ENCODE peak calls at places on chromosomes 3 and 15, in eight cellular contexts. One of them, this sample, is unnamed.

GRCh38 chr15:75775296-75776074 is 62.8 kb upstream of the CSPG4 start:
- DNase-seq in ureter: peak; percentile 37
- DNase-seq in HFFc6: no peak
- DNase-seq in skeletal muscle cell: no peak
- DNase-seq in NCI-H1105: no peak
- DNase-seq in ACHN: peak; percentile 13
- DNase-seq in nephron progenitor cell: no peak
- DNase-seq in hepatocyte: no peak
- DNase-seq in this sample: no peak

GRCh38 chr15:79171320-79172031 is 80.9 kb upstream of the RASGRF1 start:
- DNase-seq in skeletal muscle cell: no peak
- DNase-seq in NCI-H1105: no peak
- DNase-seq in nephron progenitor cell: no peak
- DNase-seq in hepatocyte: no peak
- DNase-seq in ACHN: no peak
- DNase-seq in HFFc6: no peak
- DNase-seq in ureter: peak; percentile 14
- DNase-seq in this sample: no peak

GRCh38 chr15:81357178-81357686 is 16.8 kb downstream of the TMC3 start:
- DNase-seq in ACHN: no peak
- DNase-seq in skeletal muscle cell: no peak
- DNase-seq in HFFc6: no peak
- DNase-seq in ureter: no peak
- DNase-seq in NCI-H1105: no peak
- DNase-seq in hepatocyte: no peak
- DNase-seq in nephron progenitor cell: no peak
- DNase-seq in this sample: no peak

GRCh38 chr3:14678015-14678503 is 3.1 kb downstream of the C3orf20 start:
- DNase-seq in NCI-H1105: no peak
- DNase-seq in ureter: no peak
- DNase-seq in skeletal muscle cell: no peak
- DNase-seq in nephron progenitor cell: no peak
- DNase-seq in ACHN: no peak
- DNase-seq in HFFc6: no peak
- DNase-seq in hepatocyte: peak; percentile 39
- DNase-seq in this sample: no peak

GRCh38 chr3:50299638-50299928 is 378 bp upstream of the HYAL3 start:
- DNase-seq in HFFc6: no peak
- DNase-seq in ureter: no peak
- DNase-seq in ACHN: no peak
- DNase-seq in NCI-H1105: no peak
- DNase-seq in nephron progenitor cell: no peak
- DNase-seq in hepatocyte: no peak
- DNase-seq in skeletal muscle cell: no peak
- DNase-seq in this sample: no peak

GRCh38 chr3:56787258-56787777 is 14.4 kb downstream of the ARHGEF3 start:
- DNase-seq in hepatocyte: no peak
- DNase-seq in HFFc6: no peak
- DNase-seq in skeletal muscle cell: no peak
- DNase-seq in NCI-H1105: no peak
- DNase-seq in ureter: no peak
- DNase-seq in ACHN: no peak
- DNase-seq in nephron progenitor cell: no peak
- DNase-seq in this sample: no peak

GRCh38 chr3:119637679-119638525 is 22.5 kb downstream of the POPDC2 start:
- DNase-seq in HFFc6: peak; percentile 94
- DNase-seq in hepatocyte: peak; percentile 22
- DNase-seq in skeletal muscle cell: peak; percentile 76
- DNase-seq in ACHN: peak; percentile 61
- DNase-seq in NCI-H1105: no peak
- DNase-seq in ureter: no peak
- DNase-seq in nephron progenitor cell: no peak
- DNase-seq in this sample: peak; percentile 54

GRCh38 chr3:129688310-129688895 is 81.9 kb upstream of the PLXND1 start:
- DNase-seq in HFFc6: no peak
- DNase-seq in ACHN: peak; percentile 63
- DNase-seq in hepatocyte: peak; percentile 88
- DNase-seq in ureter: peak; percentile 54
- DNase-seq in NCI-H1105: no peak
- DNase-seq in nephron progenitor cell: peak; percentile 61
- DNase-seq in skeletal muscle cell: peak; percentile 29
- DNase-seq in this sample: peak; percentile 58

GRCh38 chr3:27345493-27345892 is 23.7 kb downstream of the NEK10 start:
- DNase-seq in hepatocyte: no peak
- DNase-seq in HFFc6: no peak
- DNase-seq in ureter: no peak
- DNase-seq in ACHN: no peak
- DNase-seq in nephron progenitor cell: no peak
- DNase-seq in skeletal muscle cell: no peak
- DNase-seq in NCI-H1105: no peak
- DNase-seq in this sample: no peak

GRCh38 chr15:71044006-71044405 is 71.3 kb upstream of the THSD4 start:
- DNase-seq in nephron progenitor cell: no peak
- DNase-seq in ureter: no peak
- DNase-seq in ACHN: no peak
- DNase-seq in hepatocyte: no peak
- DNase-seq in skeletal muscle cell: peak; percentile 67
- DNase-seq in NCI-H1105: no peak
- DNase-seq in HFFc6: peak; percentile 72
- DNase-seq in this sample: no peak

GRCh38 chr3:11379238-11379823 is 107.1 kb downstream of the ATG7 start:
- DNase-seq in ACHN: peak; percentile 53
- DNase-seq in skeletal muscle cell: no peak
- DNase-seq in HFFc6: peak; percentile 52
- DNase-seq in NCI-H1105: no peak
- DNase-seq in hepatocyte: peak; percentile 43
- DNase-seq in ureter: no peak
- DNase-seq in nephron progenitor cell: peak; percentile 12
- DNase-seq in this sample: peak; percentile 25

GRCh38 chr15:59553879-59554735 is 57.5 kb upstream of the GCNT3 start:
- DNase-seq in hepatocyte: peak; percentile 54
- DNase-seq in nephron progenitor cell: no peak
- DNase-seq in NCI-H1105: no peak
- DNase-seq in skeletal muscle cell: peak; percentile 29
- DNase-seq in ureter: no peak
- DNase-seq in HFFc6: peak; percentile 12
- DNase-seq in ACHN: no peak
- DNase-seq in this sample: peak; percentile 94

This sample was measured in A549.